ENCODE peak calls at places on chromosomes 3 and 15, in nine cellular contexts. U is fibroblast of the aortic adventitia; Y is nephron progenitor cell; E is HFFc6; C is adrenal gland; X is right lobe of liver; H is HepG2; T is CD8-positive, alpha-beta T cell; W is AG09309. M is an unnamed sample.

GRCh38 chr3:101646726-101647125 is 30.2 kb downstream of the ZBTB11 start:
- DNase-seq in U (peak), Y (no peak), E (peak), C (no peak), X (no peak), H (no peak), T (no peak), W (no peak), M (no peak)

GRCh38 chr3:133384331-133385027 is 15.4 kb upstream of the BFSP2 start:
- DNase-seq in U (peak), Y (peak), E (peak), C (peak), X (peak), H (peak), T (no peak), W (no peak), M (no peak)

GRCh38 chr3:37949866-37950265 is 40.7 kb upstream of the VILL start:
- DNase-seq in U (peak), Y (no peak), E (no peak), C (no peak), X (no peak), H (no peak), T (no peak), W (no peak), M (no peak)

GRCh38 chr3:138916824-138917223 is 30.1 kb downstream of the FOXL2 start:
- DNase-seq in U (no peak), Y (no peak), E (no peak), C (no peak), X (peak), H (no peak), T (no peak), W (no peak), M (no peak)

GRCh38 chr3:24929521-24929920 is 434.9 kb upstream of the THRB start:
- DNase-seq in U (no peak), Y (no peak), E (no peak), C (no peak), X (no peak), H (no peak), T (no peak), W (no peak), M (no peak)

GRCh38 chr15:60589253-60589652 is 110.3 kb upstream of the ICE2 start:
- DNase-seq in U (no peak), Y (peak), E (no peak), C (no peak), X (no peak), H (no peak), T (peak), W (no peak), M (no peak)

GRCh38 chr15:78951841-78952238 is 7.0 kb upstream of the CTSH start:
- DNase-seq in U (peak), Y (no peak), E (peak), C (peak), X (no peak), H (peak), T (no peak), W (no peak), M (no peak)

GRCh38 chr3:67744699-67745098 is 90.3 kb upstream of the SUCLG2 start:
- DNase-seq in U (no peak), Y (no peak), E (no peak), C (no peak), X (no peak), H (no peak), T (no peak), W (no peak), M (no peak)

GRCh38 chr15:61598655-61599054 is 369.6 kb upstream of the RORA start:
- DNase-seq in U (no peak), Y (no peak), E (no peak), C (no peak), X (no peak), H (no peak), T (no peak), W (no peak), M (no peak)

GRCh38 chr3:81550415-81550814 is 211.0 kb downstream of the GBE1 start:
- DNase-seq in U (peak), Y (no peak), E (peak), C (no peak), X (no peak), H (no peak), T (no peak), W (no peak), M (no peak)

GRCh38 chr3:138862531-138862923 is 27.8 kb upstream of the PIK3CB start:
- DNase-seq in U (no peak), Y (no peak), E (no peak), C (no peak), X (no peak), H (no peak), T (no peak), W (no peak), M (no peak)

GRCh38 chr3:168933614-168934013 is 729.9 kb downstream of the MECOM start:
- DNase-seq in U (peak), Y (no peak), E (peak), C (no peak), X (no peak), H (no peak), T (no peak), W (peak), M (no peak)

GRCh38 chr15:92531406-92531805 is 124.2 kb downstream of the FAM174B start:
- DNase-seq in U (no peak), Y (no peak), E (no peak), C (no peak), X (no peak), H (no peak), T (no peak), W (no peak), M (no peak)

GRCh38 chr3:9175421-9175820 is 74.0 kb downstream of the SRGAP3 start:
- DNase-seq in U (no peak), Y (no peak), E (peak), C (no peak), X (no peak), H (no peak), T (no peak), W (no peak), M (no peak)

GRCh38 chr3:77038468-77038927 is 1.4 kb upstream of the ROBO2 start:
- DNase-seq in U (peak), Y (peak), E (peak), C (peak), X (peak), H (peak), T (no peak), W (peak), M (no peak)

GRCh38 chr3:193297421-193297820 is 56.4 kb downstream of the PLAAT1 start:
- DNase-seq in U (no peak), Y (no peak), E (no peak), C (no peak), X (no peak), H (no peak), T (no peak), W (no peak), M (no peak)

GRCh38 chr15:60347480-60348069 is 50.2 kb downstream of the ANXA2 start:
- DNase-seq in U (no peak), Y (no peak), E (no peak), C (no peak), X (no peak), H (no peak), T (no peak), W (no peak), M (no peak)

GRCh38 chr3:156307704-156308103 is 187.3 kb downstream of the KCNAB1 start:
- DNase-seq in U (peak), Y (no peak), E (peak), C (peak), X (no peak), H (no peak), T (no peak), W (peak), M (no peak)

GRCh38 chr15:52464478-52464877 is 64.2 kb downstream of the MYO5A start:
- DNase-seq in U (no peak), Y (no peak), E (no peak), C (no peak), X (no peak), H (no peak), T (no peak), W (no peak), M (no peak)

GRCh38 chr3:114128231-114128630 is 50.6 kb downstream of the DRD3 start:
- DNase-seq in U (peak), Y (no peak), E (peak), C (no peak), X (no peak), H (no peak), T (no peak), W (no peak), M (no peak)

GRCh38 chr3:14620512-14620911 is 31.1 kb upstream of the CCDC174 start:
- DNase-seq in U (no peak), Y (no peak), E (no peak), C (no peak), X (no peak), H (no peak), T (no peak), W (no peak), M (no peak)

GRCh38 chr3:7546219-7546618 is 685.3 kb downstream of the GRM7 start:
- DNase-seq in U (peak), Y (no peak), E (no peak), C (no peak), X (no peak), H (no peak), T (no peak), W (no peak), M (no peak)

GRCh38 chr3:168071971-168072645 is 23.6 kb downstream of the GOLIM4 start:
- DNase-seq in U (peak), Y (no peak), E (peak), C (no peak), X (no peak), H (no peak), T (no peak), W (no peak), M (no peak)

GRCh38 chr15:41417812-41418211 is 917 bp downstream of the RTF1 start:
- DNase-seq in U (peak), Y (no peak), E (peak), C (no peak), X (no peak), H (no peak), T (no peak), W (no peak), M (no peak)

GRCh38 chr3:60948488-60948887 is 302.8 kb downstream of the FHIT start:
- DNase-seq in U (peak), Y (no peak), E (peak), C (no peak), X (no peak), H (no peak), T (no peak), W (no peak), M (no peak)

GRCh38 chr15:60844431-60845174 is 365.7 kb upstream of the ICE2 start:
- DNase-seq in U (no peak), Y (no peak), E (no peak), C (no peak), X (no peak), H (no peak), T (peak), W (no peak), M (peak)

GRCh38 chr3:74267583-74268184 is 346.8 kb downstream of the CNTN3 start:
- DNase-seq in U (peak), Y (peak), E (peak), C (peak), X (peak), H (peak), T (no peak), W (peak), M (no peak)

GRCh38 chr3:160134454-160134853 is 90.8 kb upstream of the C3orf80 start:
- DNase-seq in U (no peak), Y (no peak), E (no peak), C (no peak), X (no peak), H (no peak), T (no peak), W (no peak), M (no peak)

GRCh38 chr3:160135850-160136249 is 89.4 kb upstream of the C3orf80 start:
- DNase-seq in U (no peak), Y (no peak), E (no peak), C (no peak), X (no peak), H (no peak), T (no peak), W (no peak), M (no peak)

GRCh38 chr3:160132226-160132625 is 93.0 kb upstream of the C3orf80 start:
- DNase-seq in U (no peak), Y (no peak), E (no peak), C (no peak), X (no peak), H (no peak), T (no peak), W (no peak), M (no peak)

GRCh38 chr3:160134964-160135363 is 90.3 kb upstream of the C3orf80 start:
- DNase-seq in U (peak), Y (no peak), E (peak), C (no peak), X (no peak), H (no peak), T (no peak), W (peak), M (no peak)

GRCh38 chr3:160133757-160134156 is 91.5 kb upstream of the C3orf80 start:
- DNase-seq in U (no peak), Y (no peak), E (no peak), C (no peak), X (peak), H (peak), T (no peak), W (no peak), M (no peak)
- TF ChIP-seq CTCF in U (peak), Y (no peak), E (peak), C (no peak), X (peak), H (peak), T (no peak), W (peak), M (no peak)

GRCh38 chr15:65962187-65962586 is 92.9 kb downstream of the RAB11A start:
- DNase-seq in U (no peak), Y (no peak), E (no peak), C (no peak), X (no peak), H (no peak), T (no peak), W (no peak), M (no peak)
- TF ChIP-seq CTCF in U (peak), Y (no peak), E (no peak), C (peak), X (no peak), H (no peak), T (no peak), W (peak), M (no peak)

DNA sequence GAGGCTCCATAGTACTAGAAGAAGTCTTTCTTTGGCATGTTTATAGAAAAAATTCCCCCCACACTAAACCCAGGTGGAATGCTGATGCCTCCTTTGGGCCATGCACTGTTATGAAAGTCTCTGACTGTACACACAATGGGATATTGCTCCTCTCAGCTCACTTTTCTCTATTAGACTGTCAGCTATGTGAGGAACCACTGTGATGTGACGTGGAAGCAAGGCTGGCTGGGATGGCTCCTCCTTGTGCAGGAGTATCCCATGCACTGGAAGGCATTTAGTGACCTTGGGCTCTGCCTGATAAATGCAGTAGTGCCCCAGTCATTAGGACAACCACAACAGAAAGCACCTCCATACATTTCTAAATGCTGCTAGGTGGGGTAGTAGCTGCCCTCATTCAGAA is 5.7 kb upstream of the FRMD4B start:
- DNase-seq in U (no peak), Y (no peak), E (no peak), C (no peak), X (no peak), H (peak), T (no peak), W (no peak), M (no peak)
- TF ChIP-seq CTCF in U (no peak), Y (no peak), E (no peak), C (no peak), X (no peak), H (no peak), T (no peak), W (no peak), M (no peak)

GRCh38 chr15:39315200-39315599 is 265.7 kb upstream of the THBS1 start:
- DNase-seq in U (no peak), Y (no peak), E (no peak), C (no peak), X (no peak), H (no peak), T (no peak), W (no peak), M (no peak)

GRCh38 chr15:39310633-39311032 is 270.2 kb upstream of the THBS1 start:
- DNase-seq in U (peak), Y (no peak), E (peak), C (no peak), X (no peak), H (no peak), T (no peak), W (no peak), M (no peak)

GRCh38 chr15:39313881-39314280 is 267.0 kb upstream of the THBS1 start:
- DNase-seq in U (no peak), Y (no peak), E (no peak), C (no peak), X (no peak), H (no peak), T (no peak), W (no peak), M (no peak)

GRCh38 chr15:39313467-39313866 is 267.4 kb upstream of the THBS1 start:
- DNase-seq in U (no peak), Y (no peak), E (no peak), C (no peak), X (no peak), H (no peak), T (no peak), W (no peak), M (no peak)

GRCh38 chr15:39312984-39313383 is 267.9 kb upstream of the THBS1 start:
- DNase-seq in U (no peak), Y (no peak), E (no peak), C (peak), X (peak), H (peak), T (no peak), W (no peak), M (no peak)
- TF ChIP-seq CTCF in U (peak), Y (no peak), E (peak), C (peak), X (peak), H (peak), T (no peak), W (peak), M (no peak)

GRCh38 chr15:67524235-67524634 is 3.3 kb downstream of the C15orf61 start:
- DNase-seq in U (no peak), Y (no peak), E (no peak), C (no peak), X (no peak), H (no peak), T (no peak), W (no peak), M (no peak)

GRCh38 chr15:67521770-67522568 is 1.0 kb downstream of the C15orf61 start:
- DNase-seq in U (peak), Y (no peak), E (peak), C (no peak), X (no peak), H (no peak), T (no peak), W (no peak), M (no peak)

GRCh38 chr15:67520276-67520975 is 505 bp upstream of the C15orf61 start:
- DNase-seq in U (peak), Y (no peak), E (no peak), C (no peak), X (no peak), H (no peak), T (no peak), W (no peak), M (no peak)

GRCh38 chr15:67523337-67523736 is 2.4 kb downstream of the C15orf61 start:
- DNase-seq in U (no peak), Y (no peak), E (no peak), C (no peak), X (no peak), H (no peak), T (no peak), W (no peak), M (no peak)

GRCh38 chr15:67520976-67521769 is at the start of gene C15orf61:
- DNase-seq in U (peak), Y (peak), E (peak), C (peak), X (peak), H (peak), T (peak), W (no peak), M (peak)
- TF ChIP-seq CTCF in U (no peak), Y (no peak), E (no peak), C (no peak), X (no peak), H (peak), T (no peak), W (no peak), M (no peak)

GRCh38 chr3:185455860-185456259 is 43.0 kb downstream of the TMEM41A start:
- DNase-seq in U (no peak), Y (no peak), E (no peak), C (no peak), X (no peak), H (no peak), T (no peak), W (no peak), M (no peak)
- TF ChIP-seq CTCF in U (no peak), Y (no peak), E (no peak), C (peak), X (no peak), H (no peak), T (no peak), W (no peak), M (no peak)

GRCh38 chr15:98646546-98647025 is 1.8 kb upstream of the IGF1R start:
- DNase-seq in U (no peak), Y (no peak), E (no peak), C (no peak), X (no peak), H (no peak), T (no peak), W (no peak), M (no peak)

GRCh38 chr15:98648654-98649537 is 557 bp downstream of the IGF1R start:
- DNase-seq in U (peak), Y (peak), E (peak), C (peak), X (peak), H (no peak), T (peak), W (no peak), M (peak)

GRCh38 chr15:98649621-98649995 is 1.3 kb downstream of the IGF1R start:
- DNase-seq in U (peak), Y (peak), E (no peak), C (peak), X (peak), H (no peak), T (peak), W (no peak), M (peak)

GRCh38 chr15:98647774-98648653 is at the start of gene IGF1R:
- DNase-seq in U (peak), Y (peak), E (peak), C (peak), X (peak), H (peak), T (peak), W (peak), M (peak)

GRCh38 chr15:98647026-98647773 is 1.1 kb upstream of the IGF1R start:
- DNase-seq in U (peak), Y (peak), E (peak), C (peak), X (peak), H (peak), T (peak), W (no peak), M (peak)
- TF ChIP-seq CTCF in U (peak), Y (no peak), E (peak), C (peak), X (peak), H (peak), T (peak), W (peak), M (peak)